ENCODE peak calls at places on chromosomes 3 and 15, in four cellular contexts. F is SK-N-SH, M is PC-3, K is GM23248. U is an unnamed sample. For H3F3A, the result is how much of the 10 kb centered on the place peaks cover.

GRCh38 chr15:48547305-48547704 is 98.2 kb downstream of the FBN1 start:
- DNase-seq in F (no peak), M (no peak), K (peak), U (no peak)

GRCh38 chr15:55246567-55246966 is 43.0 kb downstream of the RAB27A start:
- DNase-seq in K (no peak), M (peak), F (no peak), U (no peak)

GRCh38 chr3:11690863-11691833 is 47.4 kb upstream of the VGLL4 start:
- DNase-seq in K (peak), M (peak), F (no peak), U (peak)

GRCh38 chr3:170222647-170223541 is 670 bp downstream of the PRKCI start:
- DNase-seq in M (peak), F (peak), K (peak), U (peak)

GRCh38 chr3:129104051-129104450 is 17.6 kb downstream of the RAB43 start:
- DNase-seq in F (no peak), K (no peak), M (no peak), U (no peak)

GRCh38 chr3:114496021-114496434 is 202.2 kb downstream of the TIGIT start:
- DNase-seq in M (no peak), K (peak), F (no peak), U (no peak)

GRCh38 chr15:70892912-70893560 is 410 bp downstream of the LRRC49 start:
- DNase-seq in M (peak), K (peak), F (peak), U (peak)

GRCh38 chr3:113143353-113143752 is 68.0 kb upstream of the BOC start:
- DNase-seq in M (no peak), K (no peak), F (no peak), U (no peak)

GRCh38 chr3:141380987-141381386 is 12.7 kb downstream of the ZBTB38 start:
- DNase-seq in F (no peak), M (no peak), K (no peak), U (no peak)

GRCh38 chr3:141384575-141384974 is 16.3 kb downstream of the ZBTB38 start:
- DNase-seq in F (no peak), K (no peak), M (no peak), U (no peak)

GRCh38 chr3:141384157-141384556 is 15.9 kb downstream of the ZBTB38 start:
- DNase-seq in F (no peak), K (peak), M (no peak), U (no peak)

GRCh38 chr3:141383555-141384129 is 15.3 kb downstream of the ZBTB38 start:
- DNase-seq in K (peak), M (no peak), F (no peak), U (no peak)

GRCh38 chr3:141382571-141382970 is 14.3 kb downstream of the ZBTB38 start:
- DNase-seq in F (no peak), K (no peak), M (no peak), U (no peak)
- H3F3A ChIP-seq in F (under half), K (half or more), M (under half), U (under half)

GRCh38 chr15:92899910-92900711 is at the start of gene CHD2:
- DNase-seq in K (peak), F (peak), M (peak), U (peak)
- H3F3A ChIP-seq in K (half or more), F (half or more), M (under half), U (half or more)

GRCh38 chr3:69013256-69014021 is at the start of gene EOGT:
- DNase-seq in F (peak), M (peak), K (peak), U (peak)

GRCh38 chr3:69020424-69020823 is 6.9 kb upstream of the EOGT start:
- DNase-seq in F (no peak), M (peak), K (peak), U (no peak)

GRCh38 chr3:69014022-69014580 is 617 bp upstream of the EOGT start:
- DNase-seq in K (peak), F (no peak), M (no peak), U (no peak)

GRCh38 chr3:69016102-69016501 is 2.6 kb upstream of the EOGT start:
- DNase-seq in F (no peak), M (no peak), K (no peak), U (no peak)

GRCh38 chr3:69016901-69017300 is 3.4 kb upstream of the EOGT start:
- DNase-seq in K (no peak), M (no peak), F (no peak), U (no peak)
- H3F3A ChIP-seq in K (under half), M (under half), F (under half), U (under half)

GRCh38 chr15:65790692-65791334 is 1.3 kb downstream of the DENND4A start:
- DNase-seq in F (peak), K (peak), M (peak), U (peak)
- H3F3A ChIP-seq in F (under half), K (under half), M (under half), U (under half)

GRCh38 chr15:90162956-90163355 is 38.2 kb upstream of the SEMA4B start:
- DNase-seq in F (no peak), K (no peak), M (no peak), U (no peak)
- H3F3A ChIP-seq in F (under half), K (under half), M (under half), U (under half)

GRCh38 chr3:42819351-42819965 is 10.2 kb downstream of the ACKR2 start:
- DNase-seq in M (peak), K (no peak), F (peak), U (peak)
- H3F3A ChIP-seq in M (under half), K (under half), F (under half), U (under half)

GRCh38 chr15:67074886-67075229 is 9.5 kb downstream of the SMAD3 start:
- DNase-seq in F (no peak), M (no peak), K (peak), U (no peak)

GRCh38 chr15:67077641-67078215 is 12.3 kb downstream of the SMAD3 start:
- DNase-seq in F (no peak), K (no peak), M (no peak), U (no peak)

GRCh38 chr15:67072951-67073350 is 7.5 kb downstream of the SMAD3 start:
- DNase-seq in K (no peak), M (no peak), F (no peak), U (no peak)

GRCh38 chr15:67079361-67079760 is 14.0 kb downstream of the SMAD3 start:
- DNase-seq in F (no peak), K (peak), M (no peak), U (no peak)

DNA sequence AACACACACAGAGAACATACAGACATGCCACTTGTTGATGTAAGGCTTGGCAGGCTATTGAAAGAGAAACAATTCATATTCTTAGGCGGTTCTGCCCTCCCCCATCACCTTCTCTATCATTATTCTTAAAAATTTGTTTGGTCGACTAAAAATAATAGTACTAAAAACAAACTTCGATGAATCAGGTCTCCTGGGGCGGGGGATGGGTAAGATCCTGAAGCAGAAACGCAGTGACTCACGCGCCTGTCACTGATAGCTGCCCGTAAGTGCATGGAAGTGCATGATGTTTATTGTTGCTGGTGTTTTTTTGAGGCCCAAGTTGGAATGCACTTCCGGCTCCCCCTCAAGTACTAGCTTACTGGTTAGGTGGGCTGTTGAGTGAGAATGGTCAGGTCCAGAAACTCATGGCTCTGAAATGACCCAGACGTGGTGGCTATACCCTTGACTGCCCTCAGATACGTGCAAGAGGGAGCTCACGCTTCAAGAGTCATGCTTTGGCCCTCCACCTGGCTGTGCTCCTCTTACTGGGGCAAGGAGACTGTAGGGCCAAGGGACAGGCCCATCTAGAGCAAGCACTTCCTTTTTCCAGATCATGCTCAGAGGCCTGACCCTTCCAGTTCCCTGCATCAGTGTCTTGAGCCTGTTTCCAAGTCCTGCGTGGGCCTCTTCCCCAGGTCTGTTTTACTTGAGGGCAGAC is 10.9 kb downstream of the SMAD3 start:
- DNase-seq in K (peak), M (peak), F (no peak), U (no peak)
- H3F3A ChIP-seq in K (half or more), M (under half), F (under half), U (under half)